ENCODE peak calls at places on chromosome 7, in four cellular contexts. One of them, this sample, is unnamed.

GRCh38 chr7:51316666-51317581 is at the start of gene COBL:
- DNase-seq in H1: peak
- DNase-seq in K562: peak
- DNase-seq in endothelial cell of umbilical vein: no peak
- DNase-seq in this sample: no peak

GRCh38 chr7:28293529-28293835 is 112.9 kb upstream of the JAZF1 start:
- DNase-seq in H1: no peak
- DNase-seq in K562: no peak
- DNase-seq in endothelial cell of umbilical vein: no peak
- DNase-seq in this sample: no peak

GRCh38 chr7:85094046-85094720 is 92.7 kb downstream of the SEMA3D start:
- DNase-seq in H1: no peak
- DNase-seq in K562: no peak
- DNase-seq in endothelial cell of umbilical vein: no peak
- DNase-seq in this sample: no peak

GRCh38 chr7:152430857-152431256 is 4.9 kb downstream of the KMT2C start:
- DNase-seq in H1: no peak
- DNase-seq in K562: no peak
- DNase-seq in endothelial cell of umbilical vein: no peak
- DNase-seq in this sample: no peak

GRCh38 chr7:101018271-101019167 is 1.4 kb upstream of the MUC17 start:
- DNase-seq in H1: peak
- DNase-seq in K562: peak
- DNase-seq in endothelial cell of umbilical vein: no peak
- DNase-seq in this sample: no peak

GRCh38 chr7:116030626-116031276 is at the start of gene TFEC:
- DNase-seq in H1: no peak
- DNase-seq in K562: no peak
- DNase-seq in endothelial cell of umbilical vein: peak
- DNase-seq in this sample: no peak

GRCh38 chr7:3204526-3204925 is 96.5 kb upstream of the SDK1 start:
- DNase-seq in H1: peak
- DNase-seq in K562: no peak
- DNase-seq in endothelial cell of umbilical vein: no peak
- DNase-seq in this sample: no peak

GRCh38 chr7:29370531-29371314 is 176.1 kb downstream of the CHN2 start:
- DNase-seq in H1: no peak
- DNase-seq in K562: no peak
- DNase-seq in endothelial cell of umbilical vein: no peak
- DNase-seq in this sample: peak

GRCh38 chr7:148729984-148730733 is 31.5 kb downstream of the CUL1 start:
- DNase-seq in H1: no peak
- DNase-seq in K562: no peak
- DNase-seq in endothelial cell of umbilical vein: no peak
- DNase-seq in this sample: no peak

GRCh38 chr7:119397156-119397555 is 875.8 kb upstream of the KCND2 start:
- DNase-seq in H1: no peak
- DNase-seq in K562: no peak
- DNase-seq in endothelial cell of umbilical vein: no peak
- DNase-seq in this sample: no peak

GRCh38 chr7:144835166-144835611 is 664 bp downstream of the TPK1 start:
- DNase-seq in H1: no peak
- DNase-seq in K562: peak
- DNase-seq in endothelial cell of umbilical vein: peak
- DNase-seq in this sample: peak

GRCh38 chr7:68964060-68964459 is 634.2 kb upstream of the AUTS2 start:
- DNase-seq in H1: no peak
- DNase-seq in K562: no peak
- DNase-seq in endothelial cell of umbilical vein: no peak
- DNase-seq in this sample: no peak

GRCh38 chr7:29859491-29860180 is 53.3 kb downstream of the WIPF3 start:
- DNase-seq in H1: no peak
- DNase-seq in K562: no peak
- DNase-seq in endothelial cell of umbilical vein: peak
- DNase-seq in this sample: no peak

GRCh38 chr7:3162286-3162685 is 118.6 kb upstream of the CARD11 start:
- DNase-seq in H1: no peak
- DNase-seq in K562: peak
- DNase-seq in endothelial cell of umbilical vein: no peak
- DNase-seq in this sample: no peak

GRCh38 chr7:22572937-22573336 is 72.9 kb upstream of the STEAP1B start:
- DNase-seq in H1: no peak
- DNase-seq in K562: no peak
- DNase-seq in endothelial cell of umbilical vein: no peak
- DNase-seq in this sample: no peak

GRCh38 chr7:43785425-43785824 is 26.9 kb downstream of the BLVRA start:
- DNase-seq in H1: no peak
- DNase-seq in K562: no peak
- DNase-seq in endothelial cell of umbilical vein: no peak
- DNase-seq in this sample: no peak

GRCh38 chr7:19116121-19117080 is 1.0 kb downstream of the TWIST1 start:
- DNase-seq in H1: peak
- DNase-seq in K562: no peak
- DNase-seq in endothelial cell of umbilical vein: peak
- DNase-seq in this sample: no peak

DNA sequence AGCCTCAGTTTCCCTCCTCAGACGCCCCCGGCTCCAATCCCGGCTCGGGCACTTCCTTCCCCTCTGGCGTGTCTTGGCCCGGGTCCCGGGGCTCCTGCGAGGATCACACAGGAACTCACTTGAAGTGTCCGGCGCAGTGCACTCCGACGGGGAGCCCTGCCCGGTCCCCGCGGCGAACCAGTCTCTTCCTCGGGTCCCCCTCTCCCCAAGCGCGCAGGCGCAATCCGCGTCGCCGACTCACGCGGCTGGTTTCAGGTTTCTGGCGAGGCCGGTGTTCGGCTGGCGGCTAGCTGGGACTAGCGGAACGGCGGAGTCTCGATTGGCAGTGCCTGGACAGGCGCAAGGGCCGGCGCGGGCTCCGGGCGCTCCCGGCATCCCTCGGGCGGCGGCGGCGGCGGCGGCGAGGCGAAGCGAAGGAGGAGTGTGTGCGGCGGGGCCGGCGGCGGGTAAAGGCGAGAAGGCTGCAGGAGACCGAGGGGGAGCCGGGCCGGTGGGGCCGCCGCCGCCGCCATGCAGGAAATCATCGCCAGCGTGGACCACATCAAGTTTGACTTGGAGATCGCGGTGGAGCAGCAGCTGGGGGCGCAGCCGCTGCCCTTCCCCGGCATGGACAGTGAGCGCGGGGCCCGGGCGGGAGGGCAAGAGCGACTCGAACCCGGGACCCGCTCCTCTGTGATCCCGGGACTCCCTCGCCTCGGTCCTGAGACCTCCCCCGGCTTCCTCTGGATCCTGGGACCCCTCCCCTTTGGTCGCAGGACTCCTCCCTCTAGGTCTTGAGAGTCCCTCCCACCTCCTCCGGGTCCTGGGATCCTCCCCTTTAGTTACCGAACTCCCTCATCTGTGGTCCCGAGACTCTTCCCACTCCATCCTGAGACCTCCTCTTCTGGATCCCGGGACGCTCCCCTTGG is at the start of the genes CPSF4 and PTCD1:
- DNase-seq in H1: peak
- DNase-seq in K562: peak
- DNase-seq in endothelial cell of umbilical vein: peak
- DNase-seq in this sample: peak
- H2AFZ ChIP-seq in H1: peak
- H2AFZ ChIP-seq in K562: peak
- H2AFZ ChIP-seq in endothelial cell of umbilical vein: peak
- H2AFZ ChIP-seq in this sample: no peak

GRCh38 chr7:94376281-94376680 is 18.4 kb upstream of the COL1A2 start:
- DNase-seq in H1: no peak
- DNase-seq in K562: no peak
- DNase-seq in endothelial cell of umbilical vein: no peak
- DNase-seq in this sample: no peak

GRCh38 chr7:94374721-94375120 is 20.0 kb upstream of the COL1A2 start:
- DNase-seq in H1: no peak
- DNase-seq in K562: no peak
- DNase-seq in endothelial cell of umbilical vein: peak
- DNase-seq in this sample: no peak

GRCh38 chr7:94374231-94374630 is 20.5 kb upstream of the COL1A2 start:
- DNase-seq in H1: no peak
- DNase-seq in K562: no peak
- DNase-seq in endothelial cell of umbilical vein: peak
- DNase-seq in this sample: no peak

GRCh38 chr7:94375167-94375566 is 19.5 kb upstream of the COL1A2 start:
- DNase-seq in H1: no peak
- DNase-seq in K562: no peak
- DNase-seq in endothelial cell of umbilical vein: peak
- DNase-seq in this sample: no peak

DNA sequence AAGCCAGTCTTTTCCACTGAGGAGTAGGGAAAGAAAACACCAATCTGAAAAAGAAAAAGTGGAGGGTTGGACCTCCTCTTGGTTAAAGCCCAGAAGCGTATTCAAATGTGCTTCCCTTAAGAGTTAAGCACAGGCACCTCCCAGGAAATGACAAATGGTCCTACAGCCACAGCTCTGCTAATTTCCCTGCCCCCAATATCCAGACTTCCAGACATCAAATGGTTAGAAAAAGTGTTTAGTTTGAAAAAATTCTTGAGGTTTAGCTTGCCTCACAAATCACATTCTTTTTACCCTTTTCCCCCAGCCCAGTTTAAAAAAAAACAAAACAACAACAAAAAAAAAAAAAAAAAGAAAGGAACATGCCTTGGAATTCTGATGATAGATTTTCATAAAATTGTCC is 19.0 kb upstream of the COL1A2 start:
- DNase-seq in H1: no peak
- DNase-seq in K562: no peak
- DNase-seq in endothelial cell of umbilical vein: peak
- DNase-seq in this sample: no peak
- TF ChIP-seq JUN in H1: no peak
- TF ChIP-seq JUN in K562: no peak
- TF ChIP-seq JUN in endothelial cell of umbilical vein: no peak
- TF ChIP-seq JUN in this sample: no peak

GRCh38 chr7:102471791-102472125 is 7.0 kb downstream of the POLR2J start:
- DNase-seq in H1: no peak
- DNase-seq in K562: no peak
- DNase-seq in endothelial cell of umbilical vein: no peak
- DNase-seq in this sample: no peak
- TF ChIP-seq POLR2AphosphoS5 in H1: no peak
- TF ChIP-seq POLR2AphosphoS5 in K562: no peak
- TF ChIP-seq POLR2AphosphoS5 in endothelial cell of umbilical vein: no peak
- TF ChIP-seq POLR2AphosphoS5 in this sample: no peak

DNA sequence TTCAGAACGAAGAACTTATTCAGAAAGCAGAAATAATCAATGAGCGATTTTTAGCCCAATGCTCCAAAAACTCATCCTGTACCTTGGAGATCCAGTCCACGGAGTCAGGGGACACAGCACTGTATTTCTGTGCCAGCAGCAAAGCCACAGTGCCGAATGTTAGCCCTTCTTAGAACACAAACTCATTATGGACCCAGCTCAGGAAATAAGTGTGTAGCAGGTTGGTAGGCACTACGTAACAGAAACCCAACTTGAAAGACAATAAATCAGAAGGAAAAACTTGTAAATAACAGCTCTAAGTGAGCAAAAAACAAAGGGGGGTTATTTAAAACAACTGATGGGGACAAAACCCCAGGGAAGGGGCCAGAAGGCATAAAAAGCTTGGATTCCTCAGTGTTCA is 112.0 kb upstream of the PRSS1 start:
- DNase-seq in H1: no peak
- DNase-seq in K562: no peak
- DNase-seq in endothelial cell of umbilical vein: no peak
- DNase-seq in this sample: no peak
- H2AFZ ChIP-seq in H1: no peak
- H2AFZ ChIP-seq in K562: no peak
- H2AFZ ChIP-seq in endothelial cell of umbilical vein: no peak
- H2AFZ ChIP-seq in this sample: no peak

GRCh38 chr7:47548546-47548945 is 33.4 kb downstream of the TNS3 start:
- DNase-seq in H1: no peak
- DNase-seq in K562: no peak
- DNase-seq in endothelial cell of umbilical vein: no peak
- DNase-seq in this sample: no peak

GRCh38 chr7:47551550-47552121 is 30.3 kb downstream of the TNS3 start:
- DNase-seq in H1: no peak
- DNase-seq in K562: no peak
- DNase-seq in endothelial cell of umbilical vein: no peak
- DNase-seq in this sample: no peak

GRCh38 chr7:47549397-47549796 is 32.5 kb downstream of the TNS3 start:
- DNase-seq in H1: no peak
- DNase-seq in K562: no peak
- DNase-seq in endothelial cell of umbilical vein: no peak
- DNase-seq in this sample: no peak

GRCh38 chr7:47550788-47551470 is 31.0 kb downstream of the TNS3 start:
- DNase-seq in H1: no peak
- DNase-seq in K562: no peak
- DNase-seq in endothelial cell of umbilical vein: no peak
- DNase-seq in this sample: no peak

GRCh38 chr7:47549916-47550315 is 32.0 kb downstream of the TNS3 start:
- DNase-seq in H1: no peak
- DNase-seq in K562: no peak
- DNase-seq in endothelial cell of umbilical vein: no peak
- DNase-seq in this sample: no peak
- TF ChIP-seq JUN in H1: no peak
- TF ChIP-seq JUN in K562: no peak
- TF ChIP-seq JUN in endothelial cell of umbilical vein: no peak
- TF ChIP-seq JUN in this sample: no peak

GRCh38 chr7:37342665-37343471 is 105.8 kb downstream of the ELMO1 start:
- DNase-seq in H1: no peak
- DNase-seq in K562: no peak
- DNase-seq in endothelial cell of umbilical vein: peak
- DNase-seq in this sample: no peak
- TF ChIP-seq POLR2AphosphoS5 in H1: no peak
- TF ChIP-seq POLR2AphosphoS5 in K562: no peak
- TF ChIP-seq POLR2AphosphoS5 in endothelial cell of umbilical vein: no peak
- TF ChIP-seq POLR2AphosphoS5 in this sample: no peak

DNA sequence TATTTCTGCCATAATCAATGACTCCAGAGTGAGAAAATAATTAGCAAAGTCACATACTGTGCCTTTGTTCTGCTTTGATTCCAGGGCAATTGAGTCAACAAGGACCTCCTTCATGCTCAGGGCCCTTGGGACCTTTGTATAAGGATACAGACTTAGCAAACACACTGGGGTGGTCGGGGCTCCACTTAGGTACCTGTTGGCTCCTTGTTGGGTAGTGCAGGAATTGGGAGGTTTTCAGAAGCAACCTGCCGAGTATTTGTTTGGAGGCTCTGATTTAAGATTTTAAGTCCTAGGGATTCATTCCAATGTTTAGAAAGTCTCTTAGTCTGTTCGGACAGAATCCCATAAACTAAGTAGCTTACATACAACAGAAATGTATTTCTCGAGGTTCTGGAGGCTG is 3.0 kb downstream of the ADCK2 start:
- DNase-seq in H1: no peak
- DNase-seq in K562: no peak
- DNase-seq in endothelial cell of umbilical vein: no peak
- DNase-seq in this sample: no peak
- H2AFZ ChIP-seq in H1: no peak
- H2AFZ ChIP-seq in K562: no peak
- H2AFZ ChIP-seq in endothelial cell of umbilical vein: no peak
- H2AFZ ChIP-seq in this sample: no peak

This sample was measured in HepG2.